ENCODE peak calls at places on chromosomes 4 and X, in five cellular contexts. One of them, this sample, is unnamed.

GRCh38 chrX:103464774-103465117 is 54.5 kb downstream of the RAB40A start:
- DNase-seq in upper lobe of left lung: no peak
- DNase-seq in cardiac muscle cell: peak
- DNase-seq in foreskin keratinocyte: peak
- DNase-seq in BJ: no peak
- DNase-seq in this sample: no peak

GRCh38 chrX:118751950-118752783 is 24.8 kb downstream of the IL13RA1 start:
- DNase-seq in upper lobe of left lung: no peak
- DNase-seq in cardiac muscle cell: no peak
- DNase-seq in foreskin keratinocyte: peak
- DNase-seq in BJ: no peak
- DNase-seq in this sample: no peak

GRCh38 chr4:53508446-53508845 is 82.8 kb downstream of the LNX1 start:
- DNase-seq in upper lobe of left lung: no peak
- DNase-seq in cardiac muscle cell: peak
- DNase-seq in foreskin keratinocyte: no peak
- DNase-seq in BJ: no peak
- DNase-seq in this sample: no peak

GRCh38 chrX:97587171-97587570 is 703.5 kb downstream of the RPA4 start:
- DNase-seq in upper lobe of left lung: no peak
- DNase-seq in cardiac muscle cell: no peak
- DNase-seq in foreskin keratinocyte: no peak
- DNase-seq in BJ: no peak
- DNase-seq in this sample: no peak

GRCh38 chrX:131792789-131793462 is 230.2 kb upstream of the STK26 start:
- DNase-seq in upper lobe of left lung: no peak
- DNase-seq in cardiac muscle cell: no peak
- DNase-seq in foreskin keratinocyte: no peak
- DNase-seq in BJ: no peak
- DNase-seq in this sample: peak

GRCh38 chr4:2291705-2292651 is 30.1 kb upstream of the MXD4 start:
- DNase-seq in upper lobe of left lung: peak
- DNase-seq in cardiac muscle cell: no peak
- DNase-seq in foreskin keratinocyte: no peak
- DNase-seq in BJ: no peak
- DNase-seq in this sample: no peak

GRCh38 chrX:100731441-100732281 is at the start of gene SYTL4:
- DNase-seq in upper lobe of left lung: peak
- DNase-seq in cardiac muscle cell: no peak
- DNase-seq in foreskin keratinocyte: no peak
- DNase-seq in BJ: no peak
- DNase-seq in this sample: no peak

GRCh38 chr4:45155081-45155777 is 428.9 kb upstream of the GNPDA2 start:
- DNase-seq in upper lobe of left lung: no peak
- DNase-seq in cardiac muscle cell: peak
- DNase-seq in foreskin keratinocyte: peak
- DNase-seq in BJ: no peak
- DNase-seq in this sample: no peak

GRCh38 chrX:139932077-139932900 is 564 bp downstream of the ATP11C start:
- DNase-seq in upper lobe of left lung: peak
- DNase-seq in cardiac muscle cell: peak
- DNase-seq in foreskin keratinocyte: no peak
- DNase-seq in BJ: no peak
- DNase-seq in this sample: peak

GRCh38 chrX:139931646-139932076 is 1.2 kb downstream of the ATP11C start:
- DNase-seq in upper lobe of left lung: no peak
- DNase-seq in cardiac muscle cell: no peak
- DNase-seq in foreskin keratinocyte: no peak
- DNase-seq in BJ: no peak
- DNase-seq in this sample: no peak

GRCh38 chrX:139933904-139934303 is 1.1 kb upstream of the ATP11C start:
- DNase-seq in upper lobe of left lung: no peak
- DNase-seq in cardiac muscle cell: no peak
- DNase-seq in foreskin keratinocyte: no peak
- DNase-seq in BJ: no peak
- DNase-seq in this sample: no peak

GRCh38 chrX:139932901-139933796 is at the start of gene ATP11C:
- DNase-seq in upper lobe of left lung: peak
- DNase-seq in cardiac muscle cell: peak
- DNase-seq in foreskin keratinocyte: peak
- DNase-seq in BJ: no peak
- DNase-seq in this sample: peak

DNA sequence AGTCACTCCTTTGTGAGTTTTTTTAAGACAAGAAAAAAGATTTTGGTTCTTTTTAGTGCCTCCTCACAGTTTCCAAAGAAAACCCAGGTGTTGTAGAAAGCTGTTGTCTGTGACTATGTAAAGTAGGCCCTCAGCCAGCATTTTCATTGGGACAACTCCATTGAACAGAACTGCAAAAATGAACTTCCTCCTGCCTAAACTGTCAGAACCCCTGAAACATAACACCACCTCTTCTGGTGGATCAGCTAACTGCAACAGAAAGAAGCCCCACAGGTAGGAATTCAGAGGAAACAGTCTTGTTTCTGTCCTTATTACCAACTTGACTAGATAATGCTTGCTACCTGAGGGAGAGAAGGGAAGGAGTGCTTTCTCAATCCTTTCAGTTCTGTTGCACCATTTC is 3.4 kb upstream of the ATP11C start:
- DNase-seq in upper lobe of left lung: no peak
- DNase-seq in cardiac muscle cell: no peak
- DNase-seq in foreskin keratinocyte: no peak
- DNase-seq in BJ: no peak
- DNase-seq in this sample: no peak
- TF ChIP-seq CTCF in upper lobe of left lung: no peak
- TF ChIP-seq CTCF in cardiac muscle cell: no peak
- TF ChIP-seq CTCF in foreskin keratinocyte: peak
- TF ChIP-seq CTCF in BJ: no peak
- TF ChIP-seq CTCF in this sample: no peak

GRCh38 chrX:137353404-137353803 is 212.5 kb upstream of the ZIC3 start:
- DNase-seq in upper lobe of left lung: no peak
- DNase-seq in cardiac muscle cell: no peak
- DNase-seq in foreskin keratinocyte: no peak
- DNase-seq in BJ: no peak
- DNase-seq in this sample: no peak

GRCh38 chrX:137354851-137355250 is 211.1 kb upstream of the ZIC3 start:
- DNase-seq in upper lobe of left lung: no peak
- DNase-seq in cardiac muscle cell: no peak
- DNase-seq in foreskin keratinocyte: no peak
- DNase-seq in BJ: no peak
- DNase-seq in this sample: no peak

GRCh38 chrX:137352101-137352660 is 213.7 kb upstream of the ZIC3 start:
- DNase-seq in upper lobe of left lung: no peak
- DNase-seq in cardiac muscle cell: no peak
- DNase-seq in foreskin keratinocyte: no peak
- DNase-seq in BJ: no peak
- DNase-seq in this sample: no peak
- TF ChIP-seq CTCF in upper lobe of left lung: no peak
- TF ChIP-seq CTCF in cardiac muscle cell: no peak
- TF ChIP-seq CTCF in foreskin keratinocyte: no peak
- TF ChIP-seq CTCF in BJ: no peak
- TF ChIP-seq CTCF in this sample: no peak

DNA sequence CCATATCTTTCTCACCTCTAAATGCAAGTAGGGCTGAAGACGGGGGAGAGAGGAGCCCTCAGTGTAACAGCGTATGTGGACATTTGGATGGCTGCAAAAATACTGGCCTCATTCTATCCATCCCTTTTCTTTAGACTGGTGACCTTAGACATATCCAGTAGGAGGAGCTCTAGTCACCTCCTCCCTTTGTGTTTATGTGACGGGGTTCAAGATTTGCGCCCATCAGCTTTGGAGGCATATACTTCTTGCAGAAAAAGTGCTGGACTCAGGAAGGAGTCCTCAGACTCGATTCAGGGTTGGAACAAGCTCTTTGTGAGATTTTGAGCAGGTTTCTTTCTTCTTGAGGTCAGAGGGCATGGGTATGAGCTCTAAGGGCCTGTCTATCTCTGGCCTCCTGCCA is 86.2 kb downstream of the MAMLD1 start:
- DNase-seq in upper lobe of left lung: no peak
- DNase-seq in cardiac muscle cell: no peak
- DNase-seq in foreskin keratinocyte: no peak
- DNase-seq in BJ: no peak
- DNase-seq in this sample: no peak
- TF ChIP-seq CTCF in upper lobe of left lung: no peak
- TF ChIP-seq CTCF in cardiac muscle cell: peak
- TF ChIP-seq CTCF in foreskin keratinocyte: peak
- TF ChIP-seq CTCF in BJ: no peak
- TF ChIP-seq CTCF in this sample: no peak

DNA sequence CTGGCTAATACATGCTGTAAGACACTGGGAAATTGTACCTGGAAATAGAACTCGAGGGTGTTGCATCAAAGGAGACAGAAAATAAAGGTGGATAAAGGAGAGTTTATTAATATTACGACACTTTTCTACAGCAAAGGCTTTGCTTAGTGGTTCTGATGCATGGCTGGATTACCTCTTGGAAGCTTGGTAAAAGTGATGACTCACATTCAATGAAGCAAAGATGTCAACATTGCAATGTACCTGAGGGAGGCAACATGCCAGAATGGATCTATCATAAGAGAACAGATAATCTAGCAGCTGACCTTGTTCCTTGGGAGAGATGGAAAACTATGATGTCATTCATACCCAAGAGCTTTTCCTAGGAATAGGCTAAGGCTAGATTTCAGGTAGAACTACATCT is 735.1 kb upstream of the DIAPH2 start:
- DNase-seq in upper lobe of left lung: no peak
- DNase-seq in cardiac muscle cell: no peak
- DNase-seq in foreskin keratinocyte: peak
- DNase-seq in BJ: no peak
- DNase-seq in this sample: no peak
- TF ChIP-seq CTCF in upper lobe of left lung: no peak
- TF ChIP-seq CTCF in cardiac muscle cell: no peak
- TF ChIP-seq CTCF in foreskin keratinocyte: no peak
- TF ChIP-seq CTCF in BJ: no peak
- TF ChIP-seq CTCF in this sample: no peak

GRCh38 chrX:112147206-112147605 is 64.6 kb upstream of the TRPC5 start:
- DNase-seq in upper lobe of left lung: no peak
- DNase-seq in cardiac muscle cell: no peak
- DNase-seq in foreskin keratinocyte: no peak
- DNase-seq in BJ: no peak
- DNase-seq in this sample: no peak
- TF ChIP-seq CTCF in upper lobe of left lung: no peak
- TF ChIP-seq CTCF in cardiac muscle cell: peak
- TF ChIP-seq CTCF in foreskin keratinocyte: no peak
- TF ChIP-seq CTCF in BJ: peak
- TF ChIP-seq CTCF in this sample: peak

GRCh38 chr4:159283697-159284492 is 181.0 kb downstream of the RAPGEF2 start:
- DNase-seq in upper lobe of left lung: no peak
- DNase-seq in cardiac muscle cell: peak
- DNase-seq in foreskin keratinocyte: peak
- DNase-seq in BJ: peak
- DNase-seq in this sample: no peak
- TF ChIP-seq CTCF in upper lobe of left lung: no peak
- TF ChIP-seq CTCF in cardiac muscle cell: no peak
- TF ChIP-seq CTCF in foreskin keratinocyte: no peak
- TF ChIP-seq CTCF in BJ: no peak
- TF ChIP-seq CTCF in this sample: no peak

DNA sequence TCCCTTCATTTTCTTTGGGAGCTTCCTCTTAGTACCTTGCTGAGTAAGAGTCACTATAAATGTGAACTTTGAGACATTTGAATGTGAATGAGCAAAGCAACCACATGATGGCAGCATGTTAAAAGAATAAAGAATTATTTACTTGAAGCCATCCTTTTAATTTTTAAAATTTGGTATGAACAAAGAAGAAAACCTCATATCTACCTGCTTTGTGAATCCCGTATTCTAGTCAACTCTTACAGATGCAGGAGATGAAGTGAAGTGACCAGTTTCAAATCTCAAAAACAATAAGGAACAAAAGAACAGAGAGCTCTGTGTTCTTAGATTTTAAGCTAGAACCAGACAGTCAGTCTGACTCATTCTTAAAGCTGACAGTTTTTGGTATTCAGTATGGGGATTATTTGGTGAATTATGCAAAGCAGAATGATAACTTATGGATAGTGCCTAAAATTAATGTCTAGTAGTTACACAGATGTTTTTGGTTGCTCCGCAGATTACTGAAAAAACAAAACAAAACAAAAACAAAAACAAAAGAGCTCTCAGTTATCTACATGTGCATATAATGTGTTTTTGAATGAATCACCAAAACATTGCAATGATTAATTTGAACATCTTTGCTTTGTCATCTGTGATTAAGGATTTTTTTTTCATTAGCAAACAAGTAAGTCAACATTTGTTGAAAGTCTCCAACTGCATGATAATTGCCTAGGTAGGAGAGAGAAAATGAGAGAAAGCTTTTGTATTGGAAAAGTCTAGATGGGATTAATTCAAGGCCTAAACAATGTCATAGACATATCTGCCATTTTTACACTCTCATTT is 48.2 kb upstream of the H2AZ1 start:
- DNase-seq in upper lobe of left lung: no peak
- DNase-seq in cardiac muscle cell: peak
- DNase-seq in foreskin keratinocyte: peak
- DNase-seq in BJ: peak
- DNase-seq in this sample: peak
- TF ChIP-seq CTCF in upper lobe of left lung: peak
- TF ChIP-seq CTCF in cardiac muscle cell: peak
- TF ChIP-seq CTCF in foreskin keratinocyte: peak
- TF ChIP-seq CTCF in BJ: peak
- TF ChIP-seq CTCF in this sample: peak

GRCh38 chr4:6716018-6716911 is at the start of gene BLOC1S4:
- DNase-seq in upper lobe of left lung: peak
- DNase-seq in cardiac muscle cell: peak
- DNase-seq in foreskin keratinocyte: peak
- DNase-seq in BJ: peak
- DNase-seq in this sample: peak
- TF ChIP-seq CTCF in upper lobe of left lung: peak
- TF ChIP-seq CTCF in cardiac muscle cell: peak
- TF ChIP-seq CTCF in foreskin keratinocyte: peak
- TF ChIP-seq CTCF in BJ: peak
- TF ChIP-seq CTCF in this sample: no peak

This sample was measured in AG09319.